ENCODE peak calls at places on chromosomes 6 and 20, in eight cellular contexts. R is fibroblast of mammary gland, D is mammary epithelial cell, X is mesothelial cell of epicardium, K is nephron progenitor cell, C is psoas muscle, Q is HCT116, W is heart left ventricle. V is an unnamed sample.

GRCh38 chr6:79864001-79864400 is 83.4 kb downstream of the ELOVL4 start:
- DNase-seq in R (no peak), D (no peak), X (no peak), K (no peak), C (no peak), Q (no peak), W (no peak), V (no peak)

GRCh38 chr6:48419992-48420391 is 309.0 kb upstream of the PTCHD4 start:
- DNase-seq in R (no peak), D (no peak), X (no peak), K (no peak), C (no peak), Q (no peak), W (no peak), V (no peak)

GRCh38 chr20:47788741-47789080 is 3.4 kb upstream of the SULF2 start:
- DNase-seq in R (no peak), D (no peak), X (no peak), K (no peak), C (no peak), Q (no peak), W (peak; percentile 28), V (no peak)

GRCh38 chr20:44089987-44090674 is 96.9 kb downstream of the JPH2 start:
- DNase-seq in R (peak; percentile 80), D (peak; percentile 89), X (no peak), K (no peak), C (no peak), Q (peak; percentile 61), W (no peak), V (no peak)

GRCh38 chr6:40817369-40817768 is 221.7 kb downstream of the UNC5CL start:
- DNase-seq in R (no peak), D (no peak), X (no peak), K (no peak), C (no peak), Q (no peak), W (no peak), V (no peak)

GRCh38 chr20:25052255-25053206 is 5.4 kb downstream of the ACSS1 start:
- DNase-seq in R (no peak), D (no peak), X (no peak), K (no peak), C (no peak), Q (no peak), W (no peak), V (no peak)

GRCh38 chr20:34075647-34076046 is 36.4 kb downstream of the EIF2S2 start:
- DNase-seq in R (no peak), D (no peak), X (no peak), K (no peak), C (no peak), Q (no peak), W (no peak), V (no peak)

GRCh38 chr20:49431345-49431744 is 51.1 kb downstream of the KCNB1 start:
- DNase-seq in R (no peak), D (peak; percentile 74), X (no peak), K (no peak), C (no peak), Q (no peak), W (no peak), V (no peak)

GRCh38 chr6:37130704-37131103 is 39.2 kb upstream of the PIM1 start:
- DNase-seq in R (peak; percentile 68), D (peak; percentile 60), X (no peak), K (no peak), C (peak; percentile 72), Q (no peak), W (peak; percentile 24), V (no peak)

GRCh38 chr6:144284753-144285547 is at the start of gene UTRN:
- DNase-seq in R (peak; percentile 78), D (peak; percentile 83), X (peak; percentile 75), K (peak; percentile 85), C (peak; percentile 85), Q (no peak), W (peak; percentile 87), V (no peak)

GRCh38 chr6:136747538-136747937 is 44.7 kb downstream of the MAP3K5 start:
- DNase-seq in R (no peak), D (no peak), X (no peak), K (no peak), C (no peak), Q (no peak), W (no peak), V (no peak)

GRCh38 chr20:52812231-52812847 is 159.8 kb upstream of the TSHZ2 start:
- DNase-seq in R (peak; percentile 11), D (no peak), X (no peak), K (no peak), C (no peak), Q (no peak), W (no peak), V (no peak)

GRCh38 chr6:27296106-27296783 is 15.8 kb downstream of the POM121L2 start:
- DNase-seq in R (peak; percentile 47), D (peak; percentile 58), X (no peak), K (peak; percentile 68), C (no peak), Q (peak; percentile 36), W (no peak), V (no peak)

GRCh38 chr6:30700340-30700739 is 9.6 kb upstream of the NRM start:
- DNase-seq in R (no peak), D (no peak), X (no peak), K (no peak), C (no peak), Q (no peak), W (peak; percentile 61), V (no peak)

GRCh38 chr20:51738877-51739447 is 29.2 kb downstream of the ATP9A start:
- DNase-seq in R (no peak), D (no peak), X (no peak), K (no peak), C (no peak), Q (peak; percentile 80), W (no peak), V (no peak)

GRCh38 chr6:146701632-146702031 is 102.9 kb downstream of the ADGB start:
- DNase-seq in R (no peak), D (no peak), X (no peak), K (no peak), C (no peak), Q (no peak), W (no peak), V (no peak)

GRCh38 chr6:99333068-99333467 is 16.4 kb downstream of the FAXC start:
- DNase-seq in R (no peak), D (no peak), X (no peak), K (no peak), C (no peak), Q (no peak), W (no peak), V (no peak)

GRCh38 chr20:63126876-63127699 is 88.8 kb downstream of the YTHDF1 start:
- DNase-seq in R (no peak), D (no peak), X (peak; percentile 19), K (peak; percentile 0), C (no peak), Q (no peak), W (peak; percentile 5), V (no peak)

GRCh38 chr6:29758761-29759160 is 35.5 kb downstream of the HLA-F start:
- DNase-seq in R (no peak), D (no peak), X (no peak), K (no peak), C (no peak), Q (no peak), W (no peak), V (no peak)

GRCh38 chr6:155623450-155624178 is 168.0 kb upstream of the NOX3 start:
- DNase-seq in R (no peak), D (no peak), X (no peak), K (no peak), C (no peak), Q (no peak), W (no peak), V (no peak)

GRCh38 chr6:105300090-105300489 is 102.8 kb downstream of the PREP start:
- DNase-seq in R (peak; percentile 10), D (no peak), X (no peak), K (no peak), C (no peak), Q (no peak), W (no peak), V (no peak)

GRCh38 chr6:153002613-153003293 is at the start of gene MTRF1L:
- DNase-seq in R (peak; percentile 96), D (peak; percentile 95), X (peak; percentile 90), K (peak; percentile 92), C (peak; percentile 93), Q (peak; percentile 94), W (peak; percentile 96), V (peak; percentile 78)
- TF ChIP-seq CTCF in R (no peak), D (peak; percentile 1), X (no peak), K (no peak), C (no peak), Q (no peak), W (peak; percentile 25), V (no peak)

DNA sequence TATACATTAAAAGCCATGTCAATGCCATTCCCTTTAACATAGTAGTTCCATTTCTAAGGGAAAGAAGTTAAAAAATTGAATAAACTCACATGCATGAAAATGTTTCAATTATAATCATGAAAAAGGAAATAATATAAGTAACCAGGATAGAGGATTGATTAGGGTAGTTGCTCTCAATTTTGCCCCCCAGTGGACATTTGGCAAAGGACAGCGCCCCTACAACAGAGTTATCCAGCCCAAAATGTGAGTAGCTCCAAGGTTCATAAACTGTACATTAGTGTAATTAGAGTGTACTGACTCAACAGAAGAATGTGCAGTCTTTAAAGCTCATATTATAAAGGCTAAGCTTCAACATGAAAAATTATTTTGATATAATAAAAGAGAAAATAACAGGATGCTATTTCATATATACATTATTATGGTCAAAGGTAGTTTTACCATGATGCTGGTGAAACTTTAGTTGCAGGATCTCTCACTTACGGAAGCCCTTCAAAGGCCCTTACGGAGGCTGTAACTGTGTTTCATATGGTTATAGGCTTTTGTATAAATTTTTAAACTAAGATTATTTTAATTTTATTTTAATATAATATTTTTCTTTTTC is 403.4 kb downstream of the PLCB1 start:
- DNase-seq in R (peak; percentile 20), D (no peak), X (no peak), K (peak; percentile 23), C (no peak), Q (no peak), W (no peak), V (no peak)
- TF ChIP-seq CTCF in R (peak; percentile 68), D (peak; percentile 46), X (peak; percentile 45), K (peak; percentile 68), C (peak; percentile 20), Q (no peak), W (peak; percentile 45), V (peak; percentile 61)

GRCh38 chr6:20564269-20564668 is 30.0 kb downstream of the CDKAL1 start:
- DNase-seq in R (peak; percentile 35), D (no peak), X (no peak), K (no peak), C (no peak), Q (peak; percentile 19), W (no peak), V (no peak)
- TF ChIP-seq CTCF in R (peak; percentile 50), D (peak; percentile 45), X (peak; percentile 81), K (peak; percentile 74), C (peak; percentile 74), Q (peak; percentile 62), W (peak; percentile 72), V (peak; percentile 41)

DNA sequence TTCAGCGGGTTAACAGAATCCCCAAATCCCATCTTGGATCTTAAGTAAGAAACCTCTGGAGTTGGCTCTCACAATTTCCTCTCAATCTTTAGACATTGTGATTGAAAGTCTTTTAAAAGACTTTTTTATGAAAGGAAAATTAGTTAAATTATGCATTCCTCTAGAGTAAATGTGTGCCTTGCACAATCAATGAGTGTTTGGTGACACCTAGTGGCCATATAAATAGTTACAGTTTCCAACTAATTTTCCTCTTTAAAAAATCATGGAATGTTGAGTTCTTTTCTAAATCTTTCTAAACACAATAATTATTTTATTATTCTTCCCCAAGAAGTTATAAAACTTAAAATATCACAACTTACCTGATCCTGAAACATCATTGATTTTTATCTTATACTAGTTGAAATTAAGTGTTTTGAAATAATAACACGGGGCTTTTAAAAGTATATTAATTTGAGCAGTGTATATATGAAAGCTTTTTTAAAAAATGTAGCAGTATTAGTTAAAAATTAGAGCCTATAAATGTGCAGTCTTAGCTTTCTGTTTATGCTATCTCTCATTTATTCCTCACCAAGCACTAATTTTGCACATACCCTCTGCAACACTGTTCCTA is 66.3 kb downstream of the PKHD1 start:
- DNase-seq in R (peak; percentile 33), D (peak; percentile 10), X (no peak), K (no peak), C (no peak), Q (peak; percentile 3), W (no peak), V (no peak)
- TF ChIP-seq CTCF in R (peak; percentile 62), D (peak; percentile 65), X (peak; percentile 96), K (peak; percentile 77), C (peak; percentile 84), Q (peak; percentile 50), W (peak; percentile 80), V (peak; percentile 56)